ENCODE peak calls at places on chromosomes 3 and 15, in six cellular contexts. One of them, this sample, is unnamed.
A peak's percentile ranks its signal among the peaks of the same experiment; 100 is the strongest.

GRCh38 chr3:143201870-143202269 is 82.3 kb downstream of the CHST2 start:
- DNase-seq in IMR-90: no peak
- DNase-seq in A549: no peak
- DNase-seq in right lobe of liver: no peak
- DNase-seq in HCT116: no peak
- DNase-seq in heart left ventricle: no peak
- DNase-seq in this sample: no peak

GRCh38 chr15:74132681-74133070 is 2.3 kb downstream of the ISLR2 start:
- DNase-seq in IMR-90: peak; percentile 24
- DNase-seq in HCT116: no peak
- DNase-seq in heart left ventricle: no peak
- DNase-seq in right lobe of liver: no peak
- DNase-seq in A549: no peak
- DNase-seq in this sample: no peak

GRCh38 chr3:175601521-175601920 is 742.4 kb downstream of the NAALADL2 start:
- DNase-seq in IMR-90: peak; percentile 44
- DNase-seq in A549: no peak
- DNase-seq in right lobe of liver: no peak
- DNase-seq in HCT116: no peak
- DNase-seq in heart left ventricle: no peak
- DNase-seq in this sample: no peak

GRCh38 chr15:95616306-95616705 is 714.2 kb upstream of the NR2F2 start:
- DNase-seq in right lobe of liver: no peak
- DNase-seq in IMR-90: no peak
- DNase-seq in A549: no peak
- DNase-seq in HCT116: no peak
- DNase-seq in heart left ventricle: no peak
- DNase-seq in this sample: no peak

GRCh38 chr15:63630036-63630751 is 33.0 kb downstream of the FBXL22 start:
- DNase-seq in right lobe of liver: no peak
- DNase-seq in A549: no peak
- DNase-seq in IMR-90: no peak
- DNase-seq in HCT116: no peak
- DNase-seq in heart left ventricle: no peak
- DNase-seq in this sample: no peak

GRCh38 chr3:129942296-129942695 is 32.2 kb upstream of the TRH start:
- DNase-seq in right lobe of liver: peak; percentile 49
- DNase-seq in IMR-90: peak; percentile 49
- DNase-seq in heart left ventricle: peak; percentile 66
- DNase-seq in A549: peak; percentile 60
- DNase-seq in HCT116: peak; percentile 65
- DNase-seq in this sample: peak; percentile 39

GRCh38 chr3:197309528-197310361 is 11.3 kb upstream of the DLG1 start:
- DNase-seq in heart left ventricle: no peak
- DNase-seq in A549: no peak
- DNase-seq in right lobe of liver: no peak
- DNase-seq in IMR-90: peak; percentile 93
- DNase-seq in HCT116: peak; percentile 28
- DNase-seq in this sample: no peak

GRCh38 chr3:161576733-161577510 is 80.3 kb downstream of the OTOL1 start:
- DNase-seq in IMR-90: no peak
- DNase-seq in HCT116: no peak
- DNase-seq in heart left ventricle: no peak
- DNase-seq in right lobe of liver: no peak
- DNase-seq in A549: no peak
- DNase-seq in this sample: no peak

GRCh38 chr3:14377044-14377837 is 25.2 kb upstream of the SLC6A6 start:
- DNase-seq in A549: no peak
- DNase-seq in HCT116: no peak
- DNase-seq in IMR-90: no peak
- DNase-seq in heart left ventricle: no peak
- DNase-seq in right lobe of liver: no peak
- DNase-seq in this sample: no peak

GRCh38 chr15:29348308-29348914 is 78.8 kb upstream of the NSMCE3 start:
- DNase-seq in A549: no peak
- DNase-seq in HCT116: no peak
- DNase-seq in heart left ventricle: no peak
- DNase-seq in right lobe of liver: no peak
- DNase-seq in IMR-90: no peak
- DNase-seq in this sample: no peak

GRCh38 chr3:69290430-69290829 is 95.5 kb downstream of the FRMD4B start:
- DNase-seq in HCT116: no peak
- DNase-seq in right lobe of liver: no peak
- DNase-seq in heart left ventricle: no peak
- DNase-seq in A549: no peak
- DNase-seq in IMR-90: no peak
- DNase-seq in this sample: no peak

GRCh38 chr15:26102365-26102764 is 239.2 kb upstream of the ATP10A start:
- DNase-seq in right lobe of liver: no peak
- DNase-seq in heart left ventricle: no peak
- DNase-seq in IMR-90: no peak
- DNase-seq in HCT116: no peak
- DNase-seq in A549: no peak
- DNase-seq in this sample: no peak

GRCh38 chr3:182083112-182083511 is 371.4 kb downstream of the SOX2 start:
- DNase-seq in right lobe of liver: no peak
- DNase-seq in IMR-90: no peak
- DNase-seq in HCT116: no peak
- DNase-seq in heart left ventricle: no peak
- DNase-seq in A549: peak; percentile 4
- DNase-seq in this sample: no peak

GRCh38 chr15:75836953-75837321 is 6.3 kb upstream of the UBE2Q2 start:
- DNase-seq in IMR-90: peak; percentile 84
- DNase-seq in heart left ventricle: no peak
- DNase-seq in right lobe of liver: no peak
- DNase-seq in HCT116: no peak
- DNase-seq in A549: no peak
- DNase-seq in this sample: peak; percentile 85

GRCh38 chr15:69117431-69117841 is 43.0 kb upstream of the GLCE start:
- DNase-seq in A549: no peak
- DNase-seq in heart left ventricle: no peak
- DNase-seq in right lobe of liver: no peak
- DNase-seq in HCT116: no peak
- DNase-seq in IMR-90: no peak
- DNase-seq in this sample: no peak

GRCh38 chr3:89562373-89562772 is 455.0 kb downstream of the EPHA3 start:
- DNase-seq in IMR-90: no peak
- DNase-seq in right lobe of liver: no peak
- DNase-seq in HCT116: no peak
- DNase-seq in heart left ventricle: no peak
- DNase-seq in A549: no peak
- DNase-seq in this sample: no peak

GRCh38 chr3:127457094-127457475 is 133.4 kb downstream of the TPRA1 start:
- DNase-seq in heart left ventricle: no peak
- DNase-seq in right lobe of liver: peak; percentile 54
- DNase-seq in IMR-90: peak; percentile 60
- DNase-seq in A549: no peak
- DNase-seq in HCT116: no peak
- DNase-seq in this sample: no peak

GRCh38 chr3:53483821-53484220 is 10.6 kb upstream of the CACNA1D start:
- DNase-seq in IMR-90: no peak
- DNase-seq in A549: no peak
- DNase-seq in HCT116: no peak
- DNase-seq in heart left ventricle: no peak
- DNase-seq in right lobe of liver: no peak
- DNase-seq in this sample: no peak

GRCh38 chr3:44648564-44649229 is at the start of gene ZNF35:
- DNase-seq in right lobe of liver: peak; percentile 72
- DNase-seq in HCT116: peak; percentile 87
- DNase-seq in A549: peak; percentile 75
- DNase-seq in heart left ventricle: peak; percentile 88
- DNase-seq in IMR-90: peak; percentile 92
- DNase-seq in this sample: peak; percentile 55

DNA sequence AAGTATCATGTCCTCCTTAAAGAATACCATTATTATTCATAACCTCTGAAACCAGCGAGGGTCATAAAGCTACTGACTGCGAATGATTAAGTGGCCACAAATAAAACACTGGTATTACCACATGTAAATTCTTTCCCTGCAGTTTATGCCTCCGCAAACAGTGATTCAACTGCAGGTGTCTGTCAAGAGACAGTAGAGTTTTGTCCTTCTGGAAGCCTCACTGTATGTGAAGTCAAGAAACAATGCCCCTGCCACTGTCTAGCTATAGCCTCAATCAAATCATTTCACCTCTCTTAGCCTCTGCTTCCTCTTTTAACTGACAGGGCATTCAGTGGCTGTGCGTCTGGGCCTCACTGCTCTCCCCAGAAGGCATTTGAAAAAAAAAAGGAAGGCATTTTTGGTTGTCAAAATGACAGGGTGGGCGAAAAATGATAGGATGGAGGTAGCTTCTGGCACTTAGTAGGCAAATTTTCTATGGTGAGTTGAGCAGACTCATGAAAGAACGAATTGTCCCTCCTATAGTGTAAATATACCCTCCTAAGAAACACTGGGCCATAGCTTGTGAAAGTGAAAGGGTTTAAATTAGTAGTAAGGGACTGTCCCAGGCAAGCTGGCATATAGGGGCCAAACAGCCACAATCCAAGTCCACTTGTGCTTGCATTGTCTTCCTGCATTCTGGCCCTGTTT is 66.7 kb downstream of the FILIP1L start:
- DNase-seq in A549: peak; percentile 12
- DNase-seq in HCT116: peak; percentile 32
- DNase-seq in heart left ventricle: no peak
- DNase-seq in IMR-90: peak; percentile 97
- DNase-seq in right lobe of liver: no peak
- DNase-seq in this sample: no peak
- H3K4me3 ChIP-seq in A549: no peak overlapping the region
- H3K4me3 ChIP-seq in HCT116: no peak overlapping the region
- H3K4me3 ChIP-seq in heart left ventricle: no peak overlapping the region
- H3K4me3 ChIP-seq in IMR-90: no peak overlapping the region
- H3K4me3 ChIP-seq in right lobe of liver: no peak overlapping the region
- H3K4me3 ChIP-seq in this sample: no peak overlapping the region

GRCh38 chr15:99251436-99251821 is at the start of gene LRRC28:
- DNase-seq in A549: no peak
- DNase-seq in heart left ventricle: no peak
- DNase-seq in HCT116: no peak
- DNase-seq in IMR-90: no peak
- DNase-seq in right lobe of liver: no peak
- DNase-seq in this sample: no peak
- TF ChIP-seq POLR2A in A549: peak; percentile 91
- TF ChIP-seq POLR2A in heart left ventricle: peak; percentile 84
- TF ChIP-seq POLR2A in HCT116: peak; percentile 55
- TF ChIP-seq POLR2A in IMR-90: no peak
- TF ChIP-seq POLR2A in right lobe of liver: peak; percentile 92
- TF ChIP-seq POLR2A in this sample: no peak

GRCh38 chr3:154327871-154328270 is 3.6 kb upstream of the DHX36 start:
- DNase-seq in A549: no peak
- DNase-seq in IMR-90: no peak
- DNase-seq in HCT116: no peak
- DNase-seq in right lobe of liver: no peak
- DNase-seq in heart left ventricle: no peak
- DNase-seq in this sample: no peak

GRCh38 chr3:154324919-154325318 is 632 bp upstream of the DHX36 start:
- DNase-seq in heart left ventricle: no peak
- DNase-seq in A549: no peak
- DNase-seq in IMR-90: no peak
- DNase-seq in right lobe of liver: no peak
- DNase-seq in HCT116: no peak
- DNase-seq in this sample: no peak

DNA sequence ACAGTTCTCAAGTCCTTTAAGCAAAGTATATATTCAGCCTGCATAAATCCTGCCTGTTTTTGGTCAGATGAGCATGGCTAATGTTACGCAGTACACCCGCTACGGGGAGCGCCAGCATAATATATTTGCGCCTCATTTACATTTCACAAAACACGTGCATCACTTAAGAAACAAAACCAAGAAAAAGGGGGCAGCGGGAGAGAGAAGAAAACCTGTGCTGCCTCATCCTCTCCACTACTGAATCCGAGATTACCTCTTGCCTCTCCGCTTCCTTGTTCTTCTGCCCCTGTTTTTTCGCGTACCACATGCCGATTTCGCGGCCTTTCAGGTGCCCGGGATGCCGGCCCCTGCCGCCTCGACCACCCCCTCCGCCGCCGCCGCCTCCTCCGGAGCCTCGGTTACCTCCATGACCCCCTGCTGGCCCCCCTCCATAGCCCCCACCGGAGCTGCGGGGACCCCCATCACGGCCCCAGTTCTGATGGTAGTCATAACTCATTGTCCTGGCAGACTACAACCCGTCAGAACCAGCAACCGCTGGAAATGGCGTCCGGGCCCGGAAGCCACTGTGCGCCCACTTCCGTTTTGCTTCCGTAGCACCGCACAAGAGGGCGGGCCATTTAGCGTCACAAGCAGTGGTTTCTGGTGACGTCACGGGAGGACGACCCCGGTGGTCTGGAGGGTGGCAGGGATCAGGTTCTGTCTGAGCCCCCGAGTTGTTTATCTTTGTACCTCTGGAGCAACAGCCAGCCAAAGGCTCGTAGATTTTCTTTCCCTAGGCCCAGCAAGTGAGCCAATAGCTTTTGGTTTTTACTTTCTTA is at the start of gene DHX36:
- DNase-seq in HCT116: peak; percentile 73
- DNase-seq in heart left ventricle: peak; percentile 93
- DNase-seq in right lobe of liver: peak; percentile 87
- DNase-seq in A549: peak; percentile 79
- DNase-seq in IMR-90: peak; percentile 93
- DNase-seq in this sample: peak; percentile 98
- TF ChIP-seq CTCF in HCT116: no peak
- TF ChIP-seq CTCF in heart left ventricle: no peak
- TF ChIP-seq CTCF in right lobe of liver: no peak
- TF ChIP-seq CTCF in A549: no peak
- TF ChIP-seq CTCF in IMR-90: no peak
- TF ChIP-seq CTCF in this sample: no peak

GRCh38 chr3:172199850-172200369 is 160.5 kb downstream of the FNDC3B start:
- DNase-seq in IMR-90: no peak
- DNase-seq in right lobe of liver: no peak
- DNase-seq in HCT116: no peak
- DNase-seq in heart left ventricle: no peak
- DNase-seq in A549: no peak
- DNase-seq in this sample: no peak

GRCh38 chr3:172203522-172204258 is 164.3 kb downstream of the FNDC3B start:
- DNase-seq in right lobe of liver: peak; percentile 40
- DNase-seq in A549: peak; percentile 36
- DNase-seq in IMR-90: no peak
- DNase-seq in heart left ventricle: no peak
- DNase-seq in HCT116: no peak
- DNase-seq in this sample: no peak

GRCh38 chr3:172201136-172201989 is 162.0 kb downstream of the FNDC3B start:
- DNase-seq in HCT116: no peak
- DNase-seq in IMR-90: peak; percentile 98
- DNase-seq in A549: no peak
- DNase-seq in right lobe of liver: peak; percentile 66
- DNase-seq in heart left ventricle: peak; percentile 90
- DNase-seq in this sample: peak; percentile 65

GRCh38 chr3:172202797-172203196 is 163.4 kb downstream of the FNDC3B start:
- DNase-seq in heart left ventricle: no peak
- DNase-seq in IMR-90: no peak
- DNase-seq in A549: no peak
- DNase-seq in HCT116: no peak
- DNase-seq in right lobe of liver: no peak
- DNase-seq in this sample: no peak

DNA sequence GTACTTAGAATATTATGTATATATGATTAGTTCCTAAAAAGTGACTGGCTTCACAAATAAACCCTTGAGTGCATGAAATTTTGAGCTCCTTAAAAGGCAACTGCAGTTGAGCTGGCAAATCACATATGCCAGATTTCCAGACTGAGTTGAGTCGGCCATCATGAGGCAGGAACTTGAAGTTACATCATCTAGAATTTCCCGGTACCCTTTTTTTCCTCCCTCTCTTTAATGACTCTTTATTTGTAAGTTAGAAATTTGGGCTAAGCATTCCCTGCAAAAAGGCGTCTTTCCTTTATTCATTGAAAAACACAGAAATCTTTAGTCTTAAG is 162.6 kb downstream of the FNDC3B start:
- DNase-seq in A549: no peak
- DNase-seq in IMR-90: peak; percentile 96
- DNase-seq in right lobe of liver: no peak
- DNase-seq in HCT116: no peak
- DNase-seq in heart left ventricle: no peak
- DNase-seq in this sample: no peak
- H3K4me3 ChIP-seq in A549: no peak overlapping the region
- H3K4me3 ChIP-seq in IMR-90: no peak overlapping the region
- H3K4me3 ChIP-seq in right lobe of liver: no peak overlapping the region
- H3K4me3 ChIP-seq in HCT116: no peak overlapping the region
- H3K4me3 ChIP-seq in heart left ventricle: no peak overlapping the region
- H3K4me3 ChIP-seq in this sample: no peak overlapping the region

This sample was measured in lower leg skin.